ENCODE peak calls at places on chromosomes 5 and 9, in four cellular contexts. N, I, D and P are unnamed samples. For H3K4me1, the result is how much of the 10 kb centered on the place peaks cover.

GRCh38 chr5:139654875-139655491 is 6.8 kb downstream of the CXXC5 start:
- DNase-seq in I (peak), N (no peak), D (no peak), P (peak)

GRCh38 chr5:13027886-13028285 is 916.6 kb downstream of the DNAH5 start:
- DNase-seq in N (no peak), D (no peak), I (peak), P (no peak)

GRCh38 chr9:107929439-107929838 is 439.9 kb upstream of the KLF4 start:
- DNase-seq in I (no peak), D (peak), N (peak), P (no peak)

GRCh38 chr5:136137497-136138220 is 5.0 kb downstream of the SMAD5 start:
- DNase-seq in D (no peak), N (no peak), I (no peak), P (no peak)

GRCh38 chr9:120650352-120650751 is 63.9 kb downstream of the MEGF9 start:
- DNase-seq in I (no peak), D (no peak), N (no peak), P (no peak)

GRCh38 chr5:34998058-34998789 is 49.5 kb downstream of the AGXT2 start:
- DNase-seq in D (no peak), N (no peak), I (peak), P (no peak)

GRCh38 chr9:35112257-35113020 is 3.2 kb downstream of the ATOSB start:
- DNase-seq in I (no peak), D (no peak), N (peak), P (no peak)

GRCh38 chr9:97038551-97038908 is 412 bp downstream of the CTSV start:
- DNase-seq in I (no peak), D (no peak), N (no peak), P (no peak)

GRCh38 chr5:149445739-149446369 is 66.8 kb upstream of the IL17B start:
- DNase-seq in D (no peak), I (peak), N (no peak), P (no peak)

GRCh38 chr9:14347408-14348224 is 33.7 kb upstream of the NFIB start:
- DNase-seq in I (no peak), D (peak), N (no peak), P (no peak)

GRCh38 chr5:144468542-144468941 is 297.9 kb downstream of the KCTD16 start:
- DNase-seq in D (no peak), I (peak), N (no peak), P (no peak)

GRCh38 chr5:76556511-76557221 is 66.5 kb downstream of the F2RL2 start:
- DNase-seq in I (no peak), N (no peak), D (no peak), P (no peak)

GRCh38 chr5:140114341-140115185 is 654 bp downstream of the PURA start:
- DNase-seq in D (peak), I (peak), N (peak), P (peak)

DNA sequence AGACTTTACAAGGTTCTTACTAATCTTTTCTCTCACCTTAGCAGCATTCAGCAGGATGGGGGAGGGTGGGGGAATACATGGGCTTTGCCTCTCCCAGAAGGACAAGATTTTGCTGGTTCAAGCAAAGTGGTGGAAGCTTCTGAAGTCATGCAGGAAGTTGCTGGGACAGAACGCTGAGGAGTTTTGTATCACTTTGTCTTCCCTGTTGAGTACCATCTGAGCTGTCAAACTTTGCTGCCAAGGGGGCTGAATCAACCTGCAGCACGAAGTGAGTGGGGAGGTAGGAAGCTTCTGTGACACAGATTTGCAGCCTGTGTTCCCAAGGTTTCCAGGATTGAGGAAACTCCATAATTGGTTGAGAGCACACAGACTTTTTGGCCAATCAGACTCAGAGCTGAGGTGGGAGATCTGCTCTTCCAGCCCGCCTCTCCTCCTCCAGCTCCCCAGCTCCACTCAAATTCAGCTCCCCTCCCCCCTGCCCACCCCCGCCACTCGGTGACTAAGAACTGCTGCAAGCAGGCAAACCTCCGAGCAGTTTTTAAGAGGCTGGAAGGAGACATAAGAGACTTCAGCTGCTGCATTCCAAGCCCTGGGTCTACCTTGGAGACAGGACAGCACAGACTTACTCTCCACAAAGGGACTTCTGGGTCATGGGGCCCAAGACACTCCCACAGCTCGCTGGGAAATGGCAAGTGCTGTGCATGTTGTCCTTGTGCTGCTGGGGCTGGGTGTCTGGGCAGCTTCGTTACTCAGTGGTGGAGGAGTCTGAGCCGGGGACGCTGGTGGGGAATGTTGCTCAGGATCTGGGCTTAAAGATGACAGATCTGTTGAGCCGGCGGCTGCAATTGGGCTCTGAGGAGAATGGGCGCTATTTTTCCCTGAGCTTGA is at the start of gene PCDHGC5:
- DNase-seq in I (no peak), D (no peak), N (no peak), P (no peak)
- H3K4me3 ChIP-seq in I (no peak), D (no peak), N (no peak), P (no peak)

GRCh38 chr9:134370638-134371037 is 44.4 kb downstream of the RXRA start:
- DNase-seq in I (no peak), D (no peak), N (no peak), P (no peak)

GRCh38 chr9:134368571-134368970 is 42.3 kb downstream of the RXRA start:
- DNase-seq in N (no peak), I (no peak), D (no peak), P (no peak)

GRCh38 chr9:134367796-134368490 is 41.7 kb downstream of the RXRA start:
- DNase-seq in N (no peak), D (no peak), I (peak), P (peak)

GRCh38 chr9:134370213-134370492 is 43.9 kb downstream of the RXRA start:
- DNase-seq in I (no peak), N (no peak), D (no peak), P (no peak)

GRCh38 chr9:134369416-134370212 is 43.4 kb downstream of the RXRA start:
- DNase-seq in N (no peak), I (peak), D (no peak), P (no peak)
- H3K4me1 ChIP-seq in N (under half), I (under half), D (under half), P (under half)

DNA sequence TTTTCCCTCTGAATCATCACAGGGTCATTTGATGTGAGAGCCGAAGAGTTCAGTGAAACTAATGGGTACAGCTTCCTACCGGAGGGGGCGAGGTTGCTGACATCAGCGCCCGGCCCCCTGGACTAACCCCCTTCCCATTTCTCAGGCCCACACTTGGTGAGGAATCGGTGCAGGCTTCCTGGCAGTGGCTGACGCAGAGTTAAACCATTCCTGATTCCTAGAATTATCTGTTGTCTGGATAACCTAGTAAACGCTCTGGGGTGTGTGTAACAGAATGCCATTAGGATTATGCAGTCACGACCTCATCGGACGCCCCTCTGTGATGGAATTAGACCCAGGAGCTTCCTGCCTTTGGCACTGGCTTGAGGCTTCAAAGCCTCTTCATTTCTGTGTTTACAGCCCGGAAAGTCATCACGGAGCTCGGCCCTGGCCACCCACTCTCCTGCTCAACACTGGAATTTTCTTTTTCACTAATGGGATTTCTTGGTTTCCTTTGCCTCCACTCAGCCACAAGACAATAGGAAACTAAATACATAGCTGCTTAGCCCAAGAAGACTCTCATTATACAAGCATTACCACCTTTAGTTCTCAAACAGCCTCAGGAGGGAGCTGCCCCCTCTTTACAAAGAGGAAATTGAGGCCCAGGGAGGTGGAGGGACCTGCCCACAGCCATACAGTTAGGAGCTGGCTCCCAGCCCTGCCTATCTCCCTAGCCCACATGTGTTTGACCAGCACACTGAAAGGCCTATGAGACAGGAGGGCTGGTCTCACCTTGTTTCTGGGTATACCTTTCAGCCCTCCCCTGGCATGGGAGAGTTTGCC is 61.3 kb upstream of the RPL26L1 start:
- DNase-seq in N (peak), D (no peak), I (peak), P (no peak)
- H3K4me3 ChIP-seq in N (peak), D (no peak), I (peak), P (no peak)

GRCh38 chr5:131209506-131210191 is 38.9 kb downstream of the LYRM7 start:
- DNase-seq in I (no peak), D (peak), N (no peak), P (no peak)
- H3K4me1 ChIP-seq in I (under half), D (under half), N (under half), P (under half)

GRCh38 chr9:81590688-81591087 is 98.7 kb downstream of the TLE1 start:
- DNase-seq in D (no peak), I (no peak), N (no peak), P (no peak)

GRCh38 chr9:81589819-81590218 is 99.5 kb downstream of the TLE1 start:
- DNase-seq in N (no peak), D (no peak), I (no peak), P (no peak)

GRCh38 chr9:81586786-81587185 is 102.6 kb downstream of the TLE1 start:
- DNase-seq in N (no peak), D (no peak), I (no peak), P (no peak)

GRCh38 chr9:81589392-81589791 is 100.0 kb downstream of the TLE1 start:
- DNase-seq in I (no peak), D (no peak), N (no peak), P (no peak)

DNA sequence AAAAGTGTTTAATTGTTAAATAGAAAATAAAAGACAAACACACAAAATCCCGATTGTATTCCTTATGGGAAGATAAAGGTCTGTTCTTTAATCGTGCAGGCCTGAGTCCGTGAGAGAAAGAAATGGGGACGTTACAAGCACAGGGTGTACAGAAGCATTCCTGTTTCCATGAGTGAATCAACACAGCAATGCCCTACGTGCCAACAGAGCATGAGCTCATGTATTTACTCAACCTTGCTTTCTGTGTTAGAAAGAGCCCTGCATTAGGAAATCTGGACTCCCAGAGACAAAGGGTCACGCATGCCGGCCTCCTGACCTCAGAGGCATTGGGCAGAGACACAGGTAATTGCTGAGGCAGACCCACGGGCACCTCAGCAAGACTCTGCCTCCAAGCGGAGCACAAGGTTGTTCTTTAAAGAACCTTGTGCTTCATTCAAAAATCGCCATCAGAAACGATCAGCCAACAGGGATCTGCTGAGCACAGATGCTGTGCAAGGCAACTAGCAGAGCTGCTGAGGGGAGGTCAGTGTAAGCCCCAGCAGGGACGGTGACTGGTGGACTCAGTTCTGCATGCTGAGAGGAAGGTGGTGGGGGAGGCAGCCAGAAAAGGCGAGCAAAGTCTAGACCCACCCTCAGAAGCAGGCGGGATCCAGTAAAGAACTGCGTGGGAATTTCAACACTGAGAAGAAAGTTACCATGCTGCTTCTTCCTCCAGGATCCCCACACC is 101.0 kb downstream of the TLE1 start:
- DNase-seq in I (no peak), N (peak), D (peak), P (no peak)
- H3K4me3 ChIP-seq in I (no peak), N (peak), D (no peak), P (no peak)